ENCODE peak calls at places on chromosomes 7 and 10, in five cellular contexts. One of them, this sample, is unnamed.

GRCh38 chr7:142338633-142339501 is 81.0 kb upstream of the PRSS58 start:
- DNase-seq in GM23338: peak; percentile 86
- DNase-seq in kidney tubule cell: peak; percentile 71
- DNase-seq in esophagus muscularis mucosa: no peak
- DNase-seq in SK-N-SH: no peak
- DNase-seq in this sample: no peak

GRCh38 chr7:80916770-80917681 is 1.8 kb downstream of the SEMA3C start:
- DNase-seq in GM23338: peak; percentile 44
- DNase-seq in kidney tubule cell: peak; percentile 93
- DNase-seq in esophagus muscularis mucosa: no peak
- DNase-seq in SK-N-SH: peak; percentile 43
- DNase-seq in this sample: peak; percentile 75

GRCh38 chr10:52949899-52950298 is 177.3 kb upstream of the MBL2 start:
- DNase-seq in GM23338: peak; percentile 77
- DNase-seq in kidney tubule cell: peak; percentile 50
- DNase-seq in esophagus muscularis mucosa: no peak
- DNase-seq in SK-N-SH: no peak
- DNase-seq in this sample: no peak

GRCh38 chr7:99268361-99268908 is 4.2 kb upstream of the MYH16 start:
- DNase-seq in GM23338: no peak
- DNase-seq in kidney tubule cell: no peak
- DNase-seq in esophagus muscularis mucosa: no peak
- DNase-seq in SK-N-SH: no peak
- DNase-seq in this sample: no peak

GRCh38 chr7:18497082-18497481 is 1.5 kb downstream of the HDAC9 start:
- DNase-seq in GM23338: no peak
- DNase-seq in kidney tubule cell: no peak
- DNase-seq in esophagus muscularis mucosa: no peak
- DNase-seq in SK-N-SH: no peak
- DNase-seq in this sample: no peak

GRCh38 chr7:32335107-32335506 is 155.1 kb downstream of the LSM5 start:
- DNase-seq in GM23338: no peak
- DNase-seq in kidney tubule cell: peak; percentile 49
- DNase-seq in esophagus muscularis mucosa: peak; percentile 77
- DNase-seq in SK-N-SH: no peak
- DNase-seq in this sample: peak; percentile 46

GRCh38 chr10:104449402-104449801 is 95.8 kb downstream of the CFAP58 start:
- DNase-seq in GM23338: no peak
- DNase-seq in kidney tubule cell: peak; percentile 32
- DNase-seq in esophagus muscularis mucosa: no peak
- DNase-seq in SK-N-SH: no peak
- DNase-seq in this sample: no peak

GRCh38 chr7:70890147-70890969 is 241.6 kb upstream of the GALNT17 start:
- DNase-seq in GM23338: peak; percentile 39
- DNase-seq in kidney tubule cell: no peak
- DNase-seq in esophagus muscularis mucosa: no peak
- DNase-seq in SK-N-SH: no peak
- DNase-seq in this sample: no peak

GRCh38 chr10:87842220-87842641 is 21.1 kb downstream of the KLLN start:
- DNase-seq in GM23338: no peak
- DNase-seq in kidney tubule cell: peak; percentile 98
- DNase-seq in esophagus muscularis mucosa: no peak
- DNase-seq in SK-N-SH: no peak
- DNase-seq in this sample: no peak

GRCh38 chr7:3371601-3372000 is 70.5 kb downstream of the SDK1 start:
- DNase-seq in GM23338: no peak
- DNase-seq in kidney tubule cell: no peak
- DNase-seq in esophagus muscularis mucosa: no peak
- DNase-seq in SK-N-SH: no peak
- DNase-seq in this sample: no peak

GRCh38 chr7:116259821-116260440 is 49.6 kb downstream of the TES start:
- DNase-seq in GM23338: no peak
- DNase-seq in kidney tubule cell: peak; percentile 65
- DNase-seq in esophagus muscularis mucosa: no peak
- DNase-seq in SK-N-SH: no peak
- DNase-seq in this sample: peak; percentile 34

GRCh38 chr7:27117687-27118491 is 12.7 kb downstream of the HOXA4 start:
- DNase-seq in GM23338: peak; percentile 75
- DNase-seq in kidney tubule cell: peak; percentile 77
- DNase-seq in esophagus muscularis mucosa: no peak
- DNase-seq in SK-N-SH: no peak
- DNase-seq in this sample: no peak

GRCh38 chr10:36469585-36469984 is 655.8 kb upstream of the ANKRD30A start:
- DNase-seq in GM23338: no peak
- DNase-seq in kidney tubule cell: peak; percentile 64
- DNase-seq in esophagus muscularis mucosa: no peak
- DNase-seq in SK-N-SH: no peak
- DNase-seq in this sample: no peak

GRCh38 chr7:74306737-74307469 is 17.7 kb downstream of the CLIP2 start:
- DNase-seq in GM23338: peak; percentile 40
- DNase-seq in kidney tubule cell: peak; percentile 85
- DNase-seq in esophagus muscularis mucosa: no peak
- DNase-seq in SK-N-SH: peak; percentile 64
- DNase-seq in this sample: peak; percentile 49

GRCh38 chr7:128060018-128060417 is 28.8 kb upstream of the LRRC4 start:
- DNase-seq in GM23338: peak; percentile 33
- DNase-seq in kidney tubule cell: no peak
- DNase-seq in esophagus muscularis mucosa: no peak
- DNase-seq in SK-N-SH: no peak
- DNase-seq in this sample: no peak

GRCh38 chr7:94481246-94481645 is 28.4 kb upstream of the CASD1 start:
- DNase-seq in GM23338: no peak
- DNase-seq in kidney tubule cell: no peak
- DNase-seq in esophagus muscularis mucosa: no peak
- DNase-seq in SK-N-SH: no peak
- DNase-seq in this sample: no peak